ENCODE peak calls at places on chromosomes 5 and 9, in six cellular contexts. One of them, this sample, is unnamed. For H3K36me3 and H3K4me1, the result is how much of the 10 kb centered on the place peaks cover.

GRCh38 chr9:96317335-96317980 is 15.5 kb upstream of the HSD17B3 start:
- DNase-seq in CD4-positive, alpha-beta memory T cell: no peak
- DNase-seq in GM23338: peak
- DNase-seq in mammary epithelial cell: peak
- DNase-seq in breast epithelium: no peak
- DNase-seq in body of pancreas: peak
- DNase-seq in this sample: no peak

GRCh38 chr9:70479880-70480291 is 65.4 kb upstream of the KLF9 start:
- DNase-seq in CD4-positive, alpha-beta memory T cell: no peak
- DNase-seq in GM23338: peak
- DNase-seq in mammary epithelial cell: no peak
- DNase-seq in breast epithelium: no peak
- DNase-seq in body of pancreas: peak
- DNase-seq in this sample: no peak

GRCh38 chr9:125374443-125375309 is 113.0 kb downstream of the GAPVD1 start:
- DNase-seq in CD4-positive, alpha-beta memory T cell: peak
- DNase-seq in GM23338: peak
- DNase-seq in mammary epithelial cell: peak
- DNase-seq in breast epithelium: peak
- DNase-seq in body of pancreas: peak
- DNase-seq in this sample: peak

GRCh38 chr5:58462623-58463230 is 2.8 kb upstream of the PLK2 start:
- DNase-seq in CD4-positive, alpha-beta memory T cell: peak
- DNase-seq in GM23338: peak
- DNase-seq in mammary epithelial cell: peak
- DNase-seq in breast epithelium: no peak
- DNase-seq in body of pancreas: peak
- DNase-seq in this sample: no peak

GRCh38 chr5:37882636-37883035 is 42.8 kb upstream of the GDNF start:
- DNase-seq in CD4-positive, alpha-beta memory T cell: no peak
- DNase-seq in GM23338: no peak
- DNase-seq in mammary epithelial cell: no peak
- DNase-seq in breast epithelium: no peak
- DNase-seq in body of pancreas: no peak
- DNase-seq in this sample: no peak

GRCh38 chr5:147055850-147056523 is 177.4 kb upstream of the PPP2R2B start:
- DNase-seq in CD4-positive, alpha-beta memory T cell: no peak
- DNase-seq in GM23338: peak
- DNase-seq in mammary epithelial cell: no peak
- DNase-seq in breast epithelium: no peak
- DNase-seq in body of pancreas: no peak
- DNase-seq in this sample: no peak

GRCh38 chr5:10635257-10635860 is 71.5 kb downstream of the ANKRD33B start:
- DNase-seq in CD4-positive, alpha-beta memory T cell: peak
- DNase-seq in GM23338: no peak
- DNase-seq in mammary epithelial cell: peak
- DNase-seq in breast epithelium: no peak
- DNase-seq in body of pancreas: no peak
- DNase-seq in this sample: no peak

GRCh38 chr9:80866576-80867227 is 822.6 kb downstream of the TLE1 start:
- DNase-seq in CD4-positive, alpha-beta memory T cell: no peak
- DNase-seq in GM23338: no peak
- DNase-seq in mammary epithelial cell: peak
- DNase-seq in breast epithelium: no peak
- DNase-seq in body of pancreas: no peak
- DNase-seq in this sample: no peak

GRCh38 chr9:131259916-131260597 is 16.3 kb downstream of the FAM78A start:
- DNase-seq in CD4-positive, alpha-beta memory T cell: no peak
- DNase-seq in GM23338: peak
- DNase-seq in mammary epithelial cell: no peak
- DNase-seq in breast epithelium: no peak
- DNase-seq in body of pancreas: no peak
- DNase-seq in this sample: no peak

GRCh38 chr5:42483472-42484154 is 60.4 kb downstream of the GHR start:
- DNase-seq in CD4-positive, alpha-beta memory T cell: no peak
- DNase-seq in GM23338: no peak
- DNase-seq in mammary epithelial cell: no peak
- DNase-seq in breast epithelium: no peak
- DNase-seq in body of pancreas: no peak
- DNase-seq in this sample: no peak

GRCh38 chr5:38189031-38189632 is 69.2 kb upstream of the EGFLAM start:
- DNase-seq in CD4-positive, alpha-beta memory T cell: no peak
- DNase-seq in GM23338: peak
- DNase-seq in mammary epithelial cell: no peak
- DNase-seq in breast epithelium: no peak
- DNase-seq in body of pancreas: no peak
- DNase-seq in this sample: no peak

GRCh38 chr9:8822667-8823025 is 1023.1 kb upstream of the DMAC1 start:
- DNase-seq in CD4-positive, alpha-beta memory T cell: no peak
- DNase-seq in GM23338: no peak
- DNase-seq in mammary epithelial cell: no peak
- DNase-seq in breast epithelium: no peak
- DNase-seq in body of pancreas: peak
- DNase-seq in this sample: no peak

GRCh38 chr5:159331099-159331973 is 1.0 kb upstream of the IL12B start:
- DNase-seq in CD4-positive, alpha-beta memory T cell: peak
- DNase-seq in GM23338: peak
- DNase-seq in mammary epithelial cell: no peak
- DNase-seq in breast epithelium: no peak
- DNase-seq in body of pancreas: peak
- DNase-seq in this sample: peak

GRCh38 chr5:8520922-8521321 is 652.0 kb downstream of the MTRR start:
- DNase-seq in CD4-positive, alpha-beta memory T cell: no peak
- DNase-seq in GM23338: no peak
- DNase-seq in mammary epithelial cell: no peak
- DNase-seq in breast epithelium: no peak
- DNase-seq in body of pancreas: no peak
- DNase-seq in this sample: no peak

GRCh38 chr5:172175263-172175719 is 12.7 kb downstream of the STK10 start:
- DNase-seq in CD4-positive, alpha-beta memory T cell: peak
- DNase-seq in GM23338: no peak
- DNase-seq in mammary epithelial cell: no peak
- DNase-seq in breast epithelium: no peak
- DNase-seq in body of pancreas: peak
- DNase-seq in this sample: peak

GRCh38 chr5:180235846-180236245 is 26.8 kb upstream of the RASGEF1C start:
- DNase-seq in CD4-positive, alpha-beta memory T cell: no peak
- DNase-seq in GM23338: no peak
- DNase-seq in mammary epithelial cell: peak
- DNase-seq in breast epithelium: no peak
- DNase-seq in body of pancreas: no peak
- DNase-seq in this sample: no peak

GRCh38 chr9:69019808-69020207 is 5.9 kb upstream of the PRKACG start:
- DNase-seq in CD4-positive, alpha-beta memory T cell: peak
- DNase-seq in GM23338: no peak
- DNase-seq in mammary epithelial cell: no peak
- DNase-seq in breast epithelium: no peak
- DNase-seq in body of pancreas: no peak
- DNase-seq in this sample: peak

GRCh38 chr5:174837919-174838902 is 113.8 kb downstream of the MSX2 start:
- DNase-seq in CD4-positive, alpha-beta memory T cell: no peak
- DNase-seq in GM23338: peak
- DNase-seq in mammary epithelial cell: peak
- DNase-seq in breast epithelium: no peak
- DNase-seq in body of pancreas: peak
- DNase-seq in this sample: no peak

GRCh38 chr9:127897194-127897692 is 2.2 kb downstream of the ST6GALNAC6 start:
- DNase-seq in CD4-positive, alpha-beta memory T cell: no peak
- DNase-seq in GM23338: peak
- DNase-seq in mammary epithelial cell: no peak
- DNase-seq in breast epithelium: peak
- DNase-seq in body of pancreas: peak
- DNase-seq in this sample: no peak

GRCh38 chr5:74027732-74028338 is 401.8 kb downstream of the ARHGEF28 start:
- DNase-seq in CD4-positive, alpha-beta memory T cell: no peak
- DNase-seq in GM23338: no peak
- DNase-seq in mammary epithelial cell: no peak
- DNase-seq in breast epithelium: no peak
- DNase-seq in body of pancreas: no peak
- DNase-seq in this sample: no peak

GRCh38 chr9:99361827-99362226 is 139.7 kb downstream of the SEC61B start:
- DNase-seq in CD4-positive, alpha-beta memory T cell: no peak
- DNase-seq in GM23338: peak
- DNase-seq in mammary epithelial cell: no peak
- DNase-seq in breast epithelium: no peak
- DNase-seq in body of pancreas: no peak
- DNase-seq in this sample: no peak

GRCh38 chr5:119426059-119426458 is 26.2 kb upstream of the HSD17B4 start:
- DNase-seq in CD4-positive, alpha-beta memory T cell: no peak
- DNase-seq in GM23338: no peak
- DNase-seq in mammary epithelial cell: no peak
- DNase-seq in breast epithelium: no peak
- DNase-seq in body of pancreas: no peak
- DNase-seq in this sample: no peak

GRCh38 chr9:2496934-2497333 is 124.7 kb upstream of the VLDLR start:
- DNase-seq in CD4-positive, alpha-beta memory T cell: no peak
- DNase-seq in GM23338: no peak
- DNase-seq in mammary epithelial cell: no peak
- DNase-seq in breast epithelium: no peak
- DNase-seq in body of pancreas: no peak
- DNase-seq in this sample: no peak

GRCh38 chr9:2493578-2493977 is 128.0 kb upstream of the VLDLR start:
- DNase-seq in CD4-positive, alpha-beta memory T cell: no peak
- DNase-seq in GM23338: no peak
- DNase-seq in mammary epithelial cell: no peak
- DNase-seq in breast epithelium: no peak
- DNase-seq in body of pancreas: no peak
- DNase-seq in this sample: no peak

GRCh38 chr9:2496160-2496559 is 125.4 kb upstream of the VLDLR start:
- DNase-seq in CD4-positive, alpha-beta memory T cell: no peak
- DNase-seq in GM23338: no peak
- DNase-seq in mammary epithelial cell: no peak
- DNase-seq in breast epithelium: no peak
- DNase-seq in body of pancreas: no peak
- DNase-seq in this sample: no peak

GRCh38 chr9:2494571-2494970 is 127.0 kb upstream of the VLDLR start:
- DNase-seq in CD4-positive, alpha-beta memory T cell: no peak
- DNase-seq in GM23338: peak
- DNase-seq in mammary epithelial cell: peak
- DNase-seq in breast epithelium: no peak
- DNase-seq in body of pancreas: no peak
- DNase-seq in this sample: no peak

GRCh38 chr9:2495221-2496005 is 126.2 kb upstream of the VLDLR start:
- DNase-seq in CD4-positive, alpha-beta memory T cell: no peak
- DNase-seq in GM23338: no peak
- DNase-seq in mammary epithelial cell: peak
- DNase-seq in breast epithelium: no peak
- DNase-seq in body of pancreas: no peak
- DNase-seq in this sample: no peak
- H3K27ac ChIP-seq in CD4-positive, alpha-beta memory T cell: no peak
- H3K27ac ChIP-seq in GM23338: no peak
- H3K27ac ChIP-seq in mammary epithelial cell: no peak
- H3K27ac ChIP-seq in breast epithelium: no peak
- H3K27ac ChIP-seq in body of pancreas: no peak
- H3K27ac ChIP-seq in this sample: no peak

DNA sequence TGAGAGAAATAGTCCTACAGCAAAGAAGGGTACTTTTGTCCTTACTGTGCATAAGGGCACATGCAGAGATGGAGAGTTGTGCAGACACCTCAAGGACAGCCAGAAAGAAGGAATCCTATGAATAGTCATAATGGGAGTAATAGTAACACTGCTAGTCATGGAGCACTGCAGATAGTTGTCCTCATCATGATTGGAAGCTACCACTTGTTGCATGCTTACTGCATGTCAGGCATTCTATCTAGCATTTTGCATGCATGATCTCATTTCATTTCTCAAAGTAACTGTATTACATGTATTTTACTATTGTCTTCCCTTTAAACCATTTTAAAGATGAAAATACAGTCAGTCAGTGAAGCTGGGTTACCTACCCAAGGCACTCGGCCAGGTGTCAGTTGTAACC is 81.3 kb downstream of the PIK3R1 start:
- DNase-seq in CD4-positive, alpha-beta memory T cell: no peak
- DNase-seq in GM23338: no peak
- DNase-seq in mammary epithelial cell: no peak
- DNase-seq in breast epithelium: no peak
- DNase-seq in body of pancreas: no peak
- DNase-seq in this sample: no peak
- H3K36me3 ChIP-seq in CD4-positive, alpha-beta memory T cell: half or more
- H3K36me3 ChIP-seq in GM23338: under half
- H3K36me3 ChIP-seq in mammary epithelial cell: half or more
- H3K36me3 ChIP-seq in breast epithelium: under half
- H3K36me3 ChIP-seq in body of pancreas: under half
- H3K36me3 ChIP-seq in this sample: half or more

DNA sequence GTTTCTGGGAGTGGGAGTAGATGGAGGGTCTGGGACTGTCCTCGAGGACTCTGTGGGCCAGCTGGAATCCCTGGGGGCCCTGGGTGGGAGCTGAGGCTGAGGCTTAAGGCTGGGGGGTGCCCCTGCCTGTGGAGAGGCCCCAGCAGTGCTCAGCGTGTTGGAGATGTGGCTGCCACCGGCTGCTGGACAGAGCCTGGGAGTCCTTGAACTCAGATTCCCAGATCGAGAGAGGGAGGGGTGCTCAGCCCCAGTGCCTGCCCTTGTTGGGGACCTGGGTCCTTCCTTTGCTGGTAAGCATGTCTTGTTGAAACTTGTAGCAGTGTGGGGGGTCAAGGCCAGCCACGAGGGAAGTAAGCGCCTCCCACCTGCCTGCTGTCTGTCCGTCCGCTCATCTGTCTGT is 10.7 kb downstream of the RXRA start:
- DNase-seq in CD4-positive, alpha-beta memory T cell: no peak
- DNase-seq in GM23338: no peak
- DNase-seq in mammary epithelial cell: no peak
- DNase-seq in breast epithelium: no peak
- DNase-seq in body of pancreas: no peak
- DNase-seq in this sample: no peak
- H3K4me1 ChIP-seq in CD4-positive, alpha-beta memory T cell: under half
- H3K4me1 ChIP-seq in GM23338: under half
- H3K4me1 ChIP-seq in mammary epithelial cell: under half
- H3K4me1 ChIP-seq in breast epithelium: half or more
- H3K4me1 ChIP-seq in body of pancreas: half or more
- H3K4me1 ChIP-seq in this sample: under half

DNA sequence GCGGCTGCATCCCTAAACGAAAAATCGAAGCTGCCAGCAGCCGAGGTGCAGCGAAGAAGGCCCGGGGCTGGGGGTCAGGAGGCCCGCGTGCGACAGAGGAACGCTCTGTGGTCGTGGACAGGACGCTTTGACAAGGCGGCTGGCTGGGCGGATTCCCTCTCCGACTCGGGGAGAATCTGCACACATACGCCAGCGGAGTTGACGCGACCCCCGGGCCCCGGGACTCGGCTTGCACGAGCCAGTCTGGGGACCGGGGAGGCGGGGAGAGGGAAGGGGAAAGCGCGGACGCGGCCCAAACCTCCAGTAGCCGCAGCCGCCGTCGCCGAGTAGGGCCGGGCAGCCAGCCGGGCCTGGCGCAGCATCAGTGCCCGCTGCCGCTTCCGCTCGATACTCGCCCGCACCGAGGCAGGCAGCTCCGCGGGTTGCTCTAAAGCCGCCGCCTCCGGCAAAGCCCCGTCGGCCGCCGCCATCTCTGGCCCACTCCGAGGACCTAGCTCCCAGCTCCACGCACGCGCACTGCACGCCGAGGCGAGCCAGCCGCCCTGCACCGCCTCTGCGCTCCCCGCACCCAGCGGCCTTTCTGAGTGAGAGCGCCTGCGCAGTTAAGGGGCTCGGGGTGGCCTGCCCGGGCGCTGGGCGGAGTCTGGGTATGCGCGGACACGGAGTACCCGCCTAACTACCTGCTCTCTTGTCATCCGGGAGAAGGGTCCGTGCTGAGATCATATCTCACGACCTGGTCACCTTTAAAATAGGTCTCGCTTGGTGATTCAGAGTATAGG is at the start of gene XPA:
- DNase-seq in CD4-positive, alpha-beta memory T cell: peak
- DNase-seq in GM23338: peak
- DNase-seq in mammary epithelial cell: peak
- DNase-seq in breast epithelium: peak
- DNase-seq in body of pancreas: peak
- DNase-seq in this sample: peak
- H3K27ac ChIP-seq in CD4-positive, alpha-beta memory T cell: peak
- H3K27ac ChIP-seq in GM23338: no peak
- H3K27ac ChIP-seq in mammary epithelial cell: peak
- H3K27ac ChIP-seq in breast epithelium: peak
- H3K27ac ChIP-seq in body of pancreas: peak
- H3K27ac ChIP-seq in this sample: peak

This sample was measured in CD8-positive, alpha-beta T cell.